ENCODE peak calls at places on chromosomes 1 and 21, in nine cellular contexts. V is GM06990, F is cardiac fibroblast, H is epithelial cell of proximal tubule, K is fibroblast of the aortic adventitia, A is GM12865, E is IMR-90, P is GM12864, G is Calu3. D is an unnamed sample.

GRCh38 chr21:45974073-45975016 is 7.2 kb upstream of the COL6A1 start:
- DNase-seq in V (no peak), F (peak; percentile 75), H (no peak), K (peak; percentile 76), A (no peak), E (peak; percentile 82), P (no peak), G (peak; percentile 38), D (peak; percentile 26)

GRCh38 chr1:229624906-229625871 is 733 bp downstream of the TAF5L start:
- DNase-seq in V (peak; percentile 75), F (peak; percentile 48), H (no peak), K (peak; percentile 49), A (peak; percentile 61), E (peak; percentile 58), P (no peak), G (peak; percentile 73), D (peak; percentile 69)

GRCh38 chr1:5711079-5711478 is 281.1 kb downstream of the NPHP4 start:
- DNase-seq in V (no peak), F (no peak), H (no peak), K (no peak), A (no peak), E (no peak), P (no peak), G (no peak), D (no peak)

GRCh38 chr1:214305164-214305751 is 24.3 kb downstream of the SMYD2 start:
- DNase-seq in V (no peak), F (no peak), H (no peak), K (no peak), A (no peak), E (no peak), P (no peak), G (no peak), D (no peak)

GRCh38 chr1:156379420-156380165 is 10.6 kb downstream of the RHBG start:
- DNase-seq in V (no peak), F (no peak), H (no peak), K (peak; percentile 12), A (no peak), E (peak; percentile 5), P (no peak), G (no peak), D (peak; percentile 30)

GRCh38 chr1:24850353-24850905 is 79.6 kb downstream of the RUNX3 start:
- DNase-seq in V (no peak), F (peak; percentile 49), H (no peak), K (peak; percentile 39), A (no peak), E (peak; percentile 55), P (no peak), G (no peak), D (no peak)

GRCh38 chr1:56566994-56567393 is 12.4 kb downstream of the PLPP3 start:
- DNase-seq in V (no peak), F (no peak), H (no peak), K (no peak), A (no peak), E (no peak), P (no peak), G (no peak), D (no peak)

GRCh38 chr1:29249170-29249691 is 12.9 kb downstream of the PTPRU start:
- DNase-seq in V (no peak), F (no peak), H (no peak), K (no peak), A (no peak), E (peak; percentile 40), P (no peak), G (peak; percentile 77), D (no peak)

GRCh38 chr1:14987829-14988603 is 165.5 kb upstream of the TMEM51 start:
- DNase-seq in V (no peak), F (no peak), H (no peak), K (peak; percentile 71), A (no peak), E (no peak), P (no peak), G (no peak), D (no peak)

GRCh38 chr1:162663086-162663485 is 30.8 kb downstream of the DDR2 start:
- DNase-seq in V (peak; percentile 26), F (peak; percentile 56), H (no peak), K (no peak), A (peak; percentile 31), E (peak; percentile 36), P (no peak), G (no peak), D (peak; percentile 17)

GRCh38 chr1:227919916-227920315 is 27.8 kb downstream of the WNT9A start:
- DNase-seq in V (no peak), F (no peak), H (no peak), K (no peak), A (no peak), E (no peak), P (no peak), G (no peak), D (no peak)

GRCh38 chr1:41678141-41678878 is 193.8 kb upstream of the EDN2 start:
- DNase-seq in V (peak; percentile 56), F (peak; percentile 63), H (no peak), K (no peak), A (peak; percentile 57), E (peak; percentile 86), P (peak; percentile 33), G (no peak), D (no peak)

GRCh38 chr21:44866780-44867179 is 6.7 kb downstream of the PTTG1IP start:
- DNase-seq in V (no peak), F (peak; percentile 75), H (no peak), K (peak; percentile 51), A (no peak), E (peak; percentile 66), P (no peak), G (no peak), D (no peak)

GRCh38 chr1:222284466-222284865 is 263.4 kb downstream of the HHIPL2 start:
- DNase-seq in V (no peak), F (no peak), H (no peak), K (peak; percentile 2), A (no peak), E (peak; percentile 63), P (no peak), G (no peak), D (no peak)

GRCh38 chr21:44681152-44681551 is 811 bp downstream of the KRTAP12-1 start:
- DNase-seq in V (no peak), F (no peak), H (no peak), K (no peak), A (no peak), E (no peak), P (no peak), G (no peak), D (no peak)

GRCh38 chr1:29448456-29449317 is 212.4 kb downstream of the PTPRU start:
- DNase-seq in V (no peak), F (no peak), H (no peak), K (no peak), A (no peak), E (no peak), P (no peak), G (no peak), D (no peak)

GRCh38 chr1:43306688-43307457 is 6.1 kb downstream of the TIE1 start:
- DNase-seq in V (no peak), F (no peak), H (no peak), K (no peak), A (no peak), E (no peak), P (no peak), G (no peak), D (no peak)

DNA sequence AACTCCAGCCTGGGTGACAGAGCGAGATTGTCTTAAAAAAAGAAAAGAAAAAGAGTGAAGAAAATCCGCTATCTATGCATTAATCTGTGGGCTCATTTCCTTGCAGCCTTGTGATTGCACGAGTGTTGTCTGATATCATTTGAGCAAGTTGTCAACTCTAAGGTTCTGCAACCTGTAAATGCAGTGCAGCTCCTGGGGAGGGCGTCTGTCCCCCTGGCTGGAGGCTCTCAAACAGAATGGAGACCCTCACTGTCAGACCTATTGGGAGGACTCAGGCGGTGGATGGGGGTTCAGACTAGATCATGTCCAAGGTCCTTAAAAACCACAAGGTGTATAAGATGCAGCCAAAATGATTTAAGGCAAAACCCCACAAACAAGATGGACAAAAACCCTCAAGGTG is 6.2 kb downstream of the CORT start:
- DNase-seq in V (no peak), F (no peak), H (no peak), K (no peak), A (no peak), E (no peak), P (no peak), G (no peak), D (no peak)
- TF ChIP-seq CTCF in V (no peak), F (no peak), H (peak; percentile 5), K (no peak), A (no peak), E (no peak), P (no peak), G (no peak), D (no peak)

GRCh38 chr1:3899776-3900149 is 309 bp downstream of the C1orf174 start:
- DNase-seq in V (no peak), F (no peak), H (no peak), K (no peak), A (peak; percentile 52), E (no peak), P (no peak), G (no peak), D (peak; percentile 20)
- TF ChIP-seq CTCF in V (no peak), F (no peak), H (no peak), K (no peak), A (peak; percentile 27), E (no peak), P (no peak), G (no peak), D (no peak)

DNA sequence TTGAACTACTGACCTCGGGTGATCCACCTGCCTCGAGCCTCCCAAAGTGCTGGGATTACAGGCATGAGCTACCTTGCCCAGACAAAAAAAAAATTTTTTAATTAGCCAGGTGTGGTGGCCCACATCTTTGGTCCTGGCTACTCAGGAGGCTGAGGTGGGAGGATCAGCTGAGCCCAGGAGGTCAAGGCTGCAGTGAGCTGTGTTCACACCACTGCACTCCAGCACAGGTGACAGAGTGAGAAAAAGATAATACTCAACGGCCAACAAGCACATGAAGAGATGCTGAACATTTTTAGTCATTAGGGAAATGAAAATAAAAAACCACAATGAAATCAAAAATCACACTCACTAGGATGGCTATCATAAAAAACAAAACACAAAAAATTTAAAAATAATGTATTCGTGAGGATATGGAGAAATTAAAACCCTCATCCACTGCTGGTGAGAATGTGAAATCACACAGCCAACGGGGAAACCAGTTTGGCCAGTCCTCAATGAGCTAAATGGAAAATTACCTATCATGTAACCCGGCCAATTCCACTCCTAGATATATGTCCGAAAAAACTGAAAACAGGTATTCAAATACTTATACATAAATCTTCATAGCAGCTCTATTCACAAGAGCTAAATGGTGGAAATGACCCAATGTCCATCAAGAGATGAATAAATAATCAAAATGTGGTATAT is 41.2 kb downstream of the ENAH start:
- DNase-seq in V (no peak), F (no peak), H (no peak), K (no peak), A (no peak), E (no peak), P (no peak), G (peak; percentile 56), D (no peak)
- TF ChIP-seq CTCF in V (no peak), F (no peak), H (no peak), K (no peak), A (no peak), E (no peak), P (no peak), G (no peak), D (no peak)

DNA sequence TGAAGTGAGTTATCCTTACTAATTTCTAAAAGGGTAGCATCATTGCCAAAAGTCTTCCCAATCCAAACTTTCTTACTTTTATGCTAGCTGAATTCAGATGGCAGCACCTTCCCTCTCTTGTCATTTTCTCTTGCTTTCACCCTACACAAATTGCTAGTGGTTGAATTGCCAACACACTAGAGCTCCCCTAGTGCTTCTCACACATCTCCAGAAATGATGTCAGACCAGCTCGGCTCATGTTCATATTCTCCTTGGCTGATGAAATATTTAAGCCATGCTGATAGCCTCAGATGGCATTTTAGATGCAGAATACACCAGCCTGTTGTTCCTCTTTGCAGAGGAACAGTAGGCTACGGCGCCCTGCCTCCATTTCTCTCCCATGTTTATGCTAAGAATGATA is 256.8 kb downstream of the PTBP2 start:
- DNase-seq in V (no peak), F (no peak), H (no peak), K (no peak), A (no peak), E (peak; percentile 49), P (no peak), G (no peak), D (no peak)
- TF ChIP-seq CTCF in V (no peak), F (no peak), H (no peak), K (no peak), A (no peak), E (no peak), P (no peak), G (no peak), D (no peak)